ENCODE peak calls at places on chromosome 18, in six cellular contexts. J is bronchial epithelial cell, A is astrocyte, D is hepatocyte, P is K562, G is cardiac muscle cell. O is an unnamed sample.

GRCh38 chr18:33210575-33211189 is 229.8 kb downstream of the CCDC178 start:
- DNase-seq in J (peak), A (peak), P (no peak), G (peak), D (peak), O (peak)

GRCh38 chr18:58649966-58650816 is 21.1 kb upstream of the MALT1 start:
- DNase-seq in P (no peak), G (no peak), A (no peak), J (no peak), D (no peak), O (no peak)

GRCh38 chr18:9918016-9918680 is 4.3 kb downstream of the VAPA start:
- DNase-seq in G (no peak), A (peak), D (peak), J (peak), P (no peak), O (peak)

GRCh38 chr18:58639751-58640427 is 11.0 kb upstream of the ALPK2 start:
- DNase-seq in A (peak), J (peak), D (no peak), G (no peak), P (no peak), O (peak)

GRCh38 chr18:13376298-13376840 is 157.8 kb downstream of the LDLRAD4 start:
- DNase-seq in P (no peak), D (no peak), A (peak), G (no peak), J (no peak), O (no peak)

GRCh38 chr18:58996131-58996632 is 131.5 kb downstream of the ZNF532 start:
- DNase-seq in J (peak), P (no peak), D (peak), G (no peak), A (peak), O (peak)

GRCh38 chr18:79489900-79490592 is 94.3 kb downstream of the NFATC1 start:
- DNase-seq in J (no peak), G (no peak), A (no peak), D (no peak), P (no peak), O (no peak)

GRCh38 chr18:9814431-9814830 is 71.3 kb upstream of the TXNDC2 start:
- DNase-seq in P (no peak), G (no peak), J (peak), D (no peak), A (peak), O (peak)

GRCh38 chr18:9417081-9417841 is 58.1 kb upstream of the RALBP1 start:
- DNase-seq in P (no peak), D (peak), J (peak), A (peak), G (no peak), O (peak)

GRCh38 chr18:76494181-76494540 is 881 bp downstream of the ZNF516 start:
- DNase-seq in G (peak), P (no peak), A (peak), D (peak), J (no peak), O (peak)

GRCh38 chr18:49699303-49699702 is 114.0 kb downstream of the ACAA2 start:
- DNase-seq in A (no peak), P (no peak), J (peak), G (no peak), D (no peak), O (peak)

GRCh38 chr18:36947820-36948348 is 119.0 kb downstream of the KIAA1328 start:
- DNase-seq in A (no peak), D (no peak), G (no peak), J (peak), P (no peak), O (peak)

GRCh38 chr18:69936191-69936558 is 11.5 kb downstream of the CD226 start:
- DNase-seq in G (no peak), P (no peak), J (no peak), A (no peak), D (no peak), O (no peak)

GRCh38 chr18:53603281-53603680 is 621.2 kb downstream of the MBD2 start:
- DNase-seq in G (no peak), J (no peak), P (no peak), D (no peak), A (no peak), O (no peak)

GRCh38 chr18:76363451-76364120 is 131.5 kb downstream of the ZNF516 start:
- DNase-seq in A (peak), D (no peak), G (no peak), J (no peak), P (no peak), O (no peak)

GRCh38 chr18:30093376-30093775 is 949.2 kb downstream of the DSC3 start:
- DNase-seq in J (peak), A (peak), D (no peak), G (no peak), P (no peak), O (peak)

GRCh38 chr18:75797046-75797445 is 369.5 kb upstream of the SMIM21 start:
- DNase-seq in J (no peak), D (no peak), P (no peak), A (no peak), G (no peak), O (no peak)

GRCh38 chr18:13643261-13643671 is 83.1 kb downstream of the FAM210A start:
- DNase-seq in D (no peak), A (no peak), P (peak), G (no peak), J (no peak), O (no peak)

GRCh38 chr18:23515911-23516546 is 12.7 kb downstream of the RMC1 start:
- DNase-seq in G (peak), J (peak), P (peak), D (peak), A (peak), O (peak)

GRCh38 chr18:68714707-68715496 is at the start of gene TMX3:
- DNase-seq in A (peak), J (peak), D (peak), G (peak), P (peak), O (peak)

GRCh38 chr18:49238433-49239042 is 221.9 kb downstream of the DYM start:
- DNase-seq in G (peak), J (peak), D (peak), A (no peak), P (peak), O (peak)

GRCh38 chr18:58302811-58303210 is 258.8 kb downstream of the NEDD4L start:
- DNase-seq in D (no peak), P (no peak), A (no peak), G (no peak), J (no peak), O (no peak)

GRCh38 chr18:31860488-31860887 is 82.4 kb downstream of the TRAPPC8 start:
- DNase-seq in P (no peak), G (no peak), D (no peak), A (no peak), J (no peak), O (no peak)

GRCh38 chr18:73503326-73503725 is 635.5 kb upstream of the NETO1 start:
- DNase-seq in P (no peak), J (peak), D (no peak), A (peak), G (no peak), O (peak)

GRCh38 chr18:79583426-79583825 is 96.2 kb upstream of the CTDP1 start:
- DNase-seq in D (no peak), G (no peak), A (no peak), J (no peak), P (no peak), O (no peak)

GRCh38 chr18:23422751-23423418 is 30.2 kb upstream of the RIOK3 start:
- DNase-seq in G (no peak), J (peak), D (peak), P (peak), A (peak), O (peak)

GRCh38 chr18:26159353-26159752 is 25.7 kb downstream of the PSMA8 start:
- DNase-seq in P (no peak), G (no peak), J (peak), A (no peak), D (no peak), O (peak)

GRCh38 chr18:37714621-37715020 is 149.0 kb upstream of the CELF4 start:
- DNase-seq in J (no peak), P (no peak), G (no peak), D (no peak), A (no peak), O (no peak)

GRCh38 chr18:43826215-43826614 is 548.9 kb upstream of the SYT4 start:
- DNase-seq in D (no peak), P (no peak), G (no peak), J (no peak), A (no peak), O (no peak)

GRCh38 chr18:76619342-76620315 is 124.6 kb upstream of the ZNF516 start:
- DNase-seq in A (peak), J (peak), G (peak), D (peak), P (no peak), O (peak)

DNA sequence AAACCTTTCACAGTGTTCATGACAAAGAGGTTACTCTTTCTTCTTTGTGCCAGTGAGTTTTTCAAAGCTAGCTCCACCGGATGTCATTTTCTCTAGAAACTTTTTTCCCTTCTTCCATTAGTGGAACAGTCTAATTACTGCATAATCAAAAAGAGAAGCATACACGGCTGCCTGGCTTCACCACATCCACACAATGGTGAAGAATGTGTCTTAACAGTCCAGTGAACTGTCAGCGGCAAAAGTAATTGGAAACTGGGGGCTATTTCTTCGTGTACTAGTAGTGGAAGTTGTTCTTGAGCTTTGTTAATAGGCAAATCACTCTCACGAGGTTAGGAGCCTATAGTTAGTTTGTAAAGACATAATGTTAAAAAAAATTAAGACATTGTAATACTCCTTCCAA is 32.9 kb upstream of the PIK3C3 start:
- DNase-seq in A (peak), G (no peak), D (no peak), P (no peak), J (no peak), O (no peak)
- H3K4me3 ChIP-seq in A (no peak), G (no peak), D (no peak), P (no peak), J (no peak), O (no peak)

DNA sequence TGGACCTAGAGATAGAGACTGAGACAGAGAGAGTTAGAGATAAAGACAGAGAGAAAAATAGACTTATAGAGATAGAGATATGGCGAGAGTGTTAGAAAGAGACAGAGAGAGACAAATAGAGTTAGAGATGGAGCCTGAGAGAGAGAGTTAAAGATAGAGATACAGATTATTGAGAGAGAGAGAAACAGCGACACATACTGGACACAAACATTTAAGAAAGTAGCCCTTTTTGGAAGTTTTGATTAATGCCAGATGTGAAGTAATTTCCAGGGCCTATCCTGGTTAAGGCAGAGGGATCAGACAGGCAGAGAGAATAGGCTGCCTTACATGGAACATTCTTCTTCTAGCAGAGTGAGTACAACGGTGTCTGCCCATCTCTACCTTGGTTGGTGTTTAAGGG is 311.6 kb upstream of the CDH7 start:
- DNase-seq in G (no peak), D (peak), J (no peak), P (no peak), A (no peak), O (no peak)
- TF ChIP-seq CTCF in G (no peak), D (peak), J (peak), P (no peak), A (no peak), O (no peak)

DNA sequence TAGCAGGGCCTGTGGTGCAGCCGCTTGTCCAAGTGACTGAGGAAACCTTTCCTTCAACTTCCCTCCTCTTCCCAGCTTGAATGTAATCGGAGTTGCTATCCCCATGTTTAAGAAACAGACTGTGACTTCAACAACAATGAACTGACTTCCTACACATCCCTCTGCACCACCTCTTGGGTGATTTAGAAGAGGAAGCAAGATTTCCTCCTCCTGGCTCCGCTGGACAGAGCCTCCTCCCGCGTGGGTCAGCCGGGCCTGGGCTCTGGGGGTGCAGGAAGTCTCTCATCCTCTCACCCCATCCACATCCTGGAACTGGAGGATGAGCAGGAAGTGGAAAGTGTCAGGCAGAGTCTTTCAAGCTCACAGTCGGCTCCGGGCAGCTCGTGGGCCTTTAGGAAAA is 84.3 kb downstream of the GATA6 start:
- DNase-seq in D (no peak), J (no peak), G (no peak), A (no peak), P (no peak), O (no peak)
- H3K4me3 ChIP-seq in D (no peak), J (no peak), G (no peak), A (no peak), P (no peak), O (no peak)

DNA sequence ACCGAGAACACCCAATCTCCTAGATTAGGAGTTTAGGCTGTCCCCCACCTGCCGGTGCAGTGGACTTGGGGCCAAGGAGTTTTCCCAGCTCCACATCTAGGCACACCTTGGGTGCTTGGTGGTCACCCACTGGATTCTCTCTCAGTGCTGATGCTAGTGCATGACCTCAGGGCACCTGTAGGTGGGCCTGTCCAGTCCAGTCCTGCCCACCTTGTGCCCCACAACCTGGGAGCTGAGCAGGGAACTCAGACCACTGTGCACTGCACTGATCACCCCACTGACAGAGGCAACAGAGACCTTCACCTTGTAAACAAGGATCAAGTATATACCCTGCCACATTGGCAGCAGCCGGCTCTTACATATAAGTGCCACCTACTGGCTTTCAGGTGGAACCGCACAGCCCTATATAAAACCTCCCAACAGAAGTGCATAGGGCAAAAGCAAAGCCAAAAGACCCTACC is 12.7 kb upstream of the CDH19 start:
- DNase-seq in J (peak), P (no peak), A (no peak), G (peak), D (peak), O (peak)
- TF ChIP-seq CTCF in J (peak), P (no peak), A (no peak), G (peak), D (peak), O (peak)

GRCh38 chr18:61702007-61702406 is 190.8 kb downstream of the RNF152 start:
- DNase-seq in J (peak), P (no peak), D (no peak), A (peak), G (no peak), O (peak)
- H3K4me3 ChIP-seq in J (no peak), P (no peak), D (no peak), A (no peak), G (no peak), O (no peak)

DNA sequence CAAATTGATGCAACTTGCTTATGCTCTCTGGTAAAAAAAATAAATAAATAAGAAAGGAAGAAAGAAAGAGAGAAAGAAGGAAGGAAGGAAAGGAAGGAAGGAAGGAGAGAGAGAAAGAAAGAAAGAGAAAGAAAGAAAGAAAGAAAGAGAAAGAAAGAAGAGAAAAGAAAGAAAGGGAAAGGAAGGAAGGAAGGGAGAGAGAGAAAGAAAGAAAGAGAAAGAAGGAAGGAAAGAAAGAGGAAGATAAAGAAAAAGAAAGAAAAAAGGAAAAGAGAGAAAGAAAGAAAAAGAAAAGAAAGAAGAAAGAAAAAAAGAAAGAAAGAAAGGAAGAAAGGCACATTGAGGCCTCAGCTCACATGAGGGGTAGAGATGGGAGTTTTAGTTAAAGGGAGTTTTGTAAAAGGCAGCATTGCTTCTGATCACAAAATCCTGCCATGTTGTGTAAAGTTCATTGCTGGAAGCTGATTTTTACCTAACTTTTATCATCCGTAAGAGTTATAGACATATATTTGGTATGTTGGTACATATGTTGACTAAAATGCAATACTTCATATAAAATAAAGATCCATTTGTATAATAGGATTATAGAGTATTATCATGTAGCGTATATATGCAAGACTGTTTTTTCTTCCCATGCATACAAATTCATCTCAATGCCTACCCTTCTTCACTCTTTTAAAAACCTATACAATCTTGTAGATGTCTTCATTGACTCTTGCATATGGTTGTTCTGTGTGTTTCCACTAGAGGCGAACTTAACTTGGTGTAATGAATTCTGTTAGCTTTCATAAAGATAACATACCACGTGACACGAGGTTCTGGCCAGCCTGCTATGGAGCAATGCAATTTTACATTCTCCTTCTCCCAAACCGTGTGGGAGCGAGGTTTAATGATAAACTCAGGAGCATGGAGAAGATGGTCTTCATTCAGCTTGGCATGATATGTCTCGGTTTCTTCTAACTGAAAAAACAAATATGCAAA is 32.8 kb downstream of the MYOM1 start:
- DNase-seq in P (peak), A (no peak), J (peak), G (peak), D (peak), O (no peak)
- TF ChIP-seq CTCF in P (peak), A (no peak), J (no peak), G (peak), D (no peak), O (no peak)

GRCh38 chr18:3409811-3410210 is 40.2 kb upstream of the TGIF1 start:
- DNase-seq in G (no peak), J (no peak), A (no peak), D (no peak), P (no peak), O (no peak)

GRCh38 chr18:3415110-3415509 is 34.9 kb upstream of the TGIF1 start:
- DNase-seq in A (no peak), G (no peak), D (no peak), J (no peak), P (no peak), O (peak)

GRCh38 chr18:3411327-3411726 is 38.6 kb upstream of the TGIF1 start:
- DNase-seq in D (no peak), A (no peak), J (no peak), G (no peak), P (no peak), O (no peak)

GRCh38 chr18:3410273-3410672 is 39.7 kb upstream of the TGIF1 start:
- DNase-seq in A (no peak), G (no peak), J (no peak), P (no peak), D (no peak), O (no peak)

GRCh38 chr18:3411854-3412268 is 38.1 kb upstream of the TGIF1 start:
- DNase-seq in J (no peak), A (no peak), G (no peak), P (no peak), D (no peak), O (peak)
- H3K4me3 ChIP-seq in J (peak), A (no peak), G (no peak), P (no peak), D (no peak), O (peak)